ENCODE peak calls at places on chromosomes 11 and 22, in five cellular contexts. One of them, this sample, is unnamed.
A peak's percentile ranks its signal among the peaks of the same experiment; 100 is the strongest.

GRCh38 chr11:116189378-116190170 is 583.2 kb downstream of the BUD13 start:
- DNase-seq in endodermal cell: peak; percentile 80
- DNase-seq in fibroblast of lung: no peak
- DNase-seq in IMR-90: no peak
- DNase-seq in SK-N-SH: no peak
- DNase-seq in this sample: no peak

GRCh38 chr11:87722756-87723599 is 452.3 kb downstream of the RAB38 start:
- DNase-seq in fibroblast of lung: peak; percentile 10
- DNase-seq in SK-N-SH: peak; percentile 5
- DNase-seq in endodermal cell: peak; percentile 75
- DNase-seq in IMR-90: peak; percentile 2
- DNase-seq in this sample: peak; percentile 56

GRCh38 chr11:71252434-71252781 is at the start of gene SHANK2:
- DNase-seq in IMR-90: no peak
- DNase-seq in endodermal cell: no peak
- DNase-seq in SK-N-SH: peak; percentile 60
- DNase-seq in fibroblast of lung: no peak
- DNase-seq in this sample: peak; percentile 61

GRCh38 chr11:131849485-131849884 is 479.1 kb downstream of the NTM start:
- DNase-seq in SK-N-SH: no peak
- DNase-seq in endodermal cell: no peak
- DNase-seq in IMR-90: no peak
- DNase-seq in fibroblast of lung: no peak
- DNase-seq in this sample: no peak

GRCh38 chr11:28003615-28004014 is 104.3 kb downstream of the KIF18A start:
- DNase-seq in IMR-90: no peak
- DNase-seq in endodermal cell: no peak
- DNase-seq in fibroblast of lung: no peak
- DNase-seq in SK-N-SH: no peak
- DNase-seq in this sample: no peak

GRCh38 chr11:32056445-32056844 is 34.4 kb upstream of the RCN1 start:
- DNase-seq in endodermal cell: no peak
- DNase-seq in fibroblast of lung: peak; percentile 42
- DNase-seq in IMR-90: no peak
- DNase-seq in SK-N-SH: no peak
- DNase-seq in this sample: no peak

GRCh38 chr11:1146311-1146864 is 11.4 kb upstream of the MUC5AC start:
- DNase-seq in endodermal cell: no peak
- DNase-seq in SK-N-SH: peak; percentile 15
- DNase-seq in fibroblast of lung: no peak
- DNase-seq in IMR-90: no peak
- DNase-seq in this sample: no peak

GRCh38 chr11:102117472-102118113 is 7.3 kb downstream of the YAP1 start:
- DNase-seq in SK-N-SH: no peak
- DNase-seq in fibroblast of lung: no peak
- DNase-seq in IMR-90: peak; percentile 48
- DNase-seq in endodermal cell: no peak
- DNase-seq in this sample: no peak

GRCh38 chr11:57776101-57776511 is 14.5 kb downstream of the CTNND1 start:
- DNase-seq in SK-N-SH: no peak
- DNase-seq in IMR-90: peak; percentile 63
- DNase-seq in fibroblast of lung: no peak
- DNase-seq in endodermal cell: peak; percentile 76
- DNase-seq in this sample: peak; percentile 43

GRCh38 chr11:60127311-60127811 is 38.9 kb downstream of the MS4A2 start:
- DNase-seq in fibroblast of lung: no peak
- DNase-seq in endodermal cell: no peak
- DNase-seq in SK-N-SH: no peak
- DNase-seq in IMR-90: no peak
- DNase-seq in this sample: no peak

GRCh38 chr22:29917052-29917902 is 34.3 kb downstream of the MTMR3 start:
- DNase-seq in IMR-90: peak; percentile 11
- DNase-seq in SK-N-SH: no peak
- DNase-seq in fibroblast of lung: peak; percentile 51
- DNase-seq in endodermal cell: no peak
- DNase-seq in this sample: no peak

GRCh38 chr11:65008016-65008415 is 5.9 kb upstream of the ARL2 start:
- DNase-seq in SK-N-SH: no peak
- DNase-seq in fibroblast of lung: no peak
- DNase-seq in IMR-90: peak; percentile 23
- DNase-seq in endodermal cell: no peak
- DNase-seq in this sample: no peak

DNA sequence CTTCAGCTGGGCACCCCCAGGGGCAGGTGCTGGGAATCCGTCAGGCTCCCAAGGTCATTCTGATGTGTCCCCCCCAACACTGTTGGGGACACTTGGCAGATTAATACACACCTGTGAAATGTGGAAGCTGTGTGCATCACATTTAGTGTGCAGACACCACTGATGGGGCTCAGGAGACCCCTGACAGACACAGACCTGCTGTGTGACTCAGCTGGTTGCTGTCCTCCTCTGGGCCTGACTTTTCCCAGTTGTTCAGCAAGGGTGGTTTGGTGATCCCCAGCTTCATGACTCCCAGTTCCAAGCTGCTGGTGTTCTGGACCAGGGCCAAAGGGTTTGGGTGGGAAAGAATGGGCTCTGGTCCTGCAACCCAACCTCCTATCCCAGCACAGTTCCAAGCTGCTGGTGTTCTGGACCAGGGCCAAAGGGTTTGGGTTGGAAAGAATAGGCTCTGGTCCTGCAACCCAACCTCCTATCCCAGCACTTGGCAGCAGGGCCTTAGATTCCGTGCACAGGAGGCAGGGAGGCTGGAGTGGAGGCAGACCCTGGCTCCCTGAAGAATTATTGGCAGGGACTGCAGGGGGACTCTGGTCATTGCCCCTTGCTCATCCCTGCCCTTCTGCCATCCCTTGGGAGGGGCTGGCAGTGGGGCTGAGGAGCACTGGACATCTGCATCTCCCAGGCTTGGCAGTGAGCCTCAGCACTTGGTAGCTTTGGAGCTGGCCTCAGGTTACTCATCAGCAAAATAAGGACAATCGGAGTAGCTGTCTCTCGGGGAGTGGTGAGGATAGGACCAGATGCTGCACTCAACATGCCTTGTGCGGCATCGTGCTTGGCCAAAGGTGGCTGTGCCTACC is 8.4 kb upstream of the OMP start:
- DNase-seq in endodermal cell: no peak
- DNase-seq in SK-N-SH: no peak
- DNase-seq in IMR-90: no peak
- DNase-seq in fibroblast of lung: no peak
- DNase-seq in this sample: no peak
- H3K9ac ChIP-seq in endodermal cell: no peak overlapping the region
- H3K9ac ChIP-seq in SK-N-SH: no peak overlapping the region
- H3K9ac ChIP-seq in IMR-90: no peak overlapping the region
- H3K9ac ChIP-seq in fibroblast of lung: no peak overlapping the region
- H3K9ac ChIP-seq in this sample: no peak overlapping the region

GRCh38 chr22:27116295-27116694 is 458.9 kb downstream of the MIAT start:
- DNase-seq in endodermal cell: no peak
- DNase-seq in fibroblast of lung: no peak
- DNase-seq in SK-N-SH: no peak
- DNase-seq in IMR-90: no peak
- DNase-seq in this sample: no peak
- H3K9ac ChIP-seq in endodermal cell: no peak overlapping the region
- H3K9ac ChIP-seq in fibroblast of lung: no peak overlapping the region
- H3K9ac ChIP-seq in SK-N-SH: no peak overlapping the region
- H3K9ac ChIP-seq in IMR-90: no peak overlapping the region
- H3K9ac ChIP-seq in this sample: no peak overlapping the region

GRCh38 chr11:73761403-73761945 is 600 bp upstream of the RAB6A start:
- DNase-seq in SK-N-SH: no peak
- DNase-seq in fibroblast of lung: no peak
- DNase-seq in IMR-90: no peak
- DNase-seq in endodermal cell: no peak
- DNase-seq in this sample: no peak
- H3K9ac ChIP-seq in SK-N-SH: peak overlapping the region; percentile 11
- H3K9ac ChIP-seq in fibroblast of lung: peak overlapping the region; percentile 4
- H3K9ac ChIP-seq in IMR-90: peak overlapping the region; percentile 8
- H3K9ac ChIP-seq in endodermal cell: no peak overlapping the region
- H3K9ac ChIP-seq in this sample: no peak overlapping the region

GRCh38 chr11:119448380-119448779 is 25.4 kb upstream of the THY1 start:
- DNase-seq in SK-N-SH: no peak
- DNase-seq in endodermal cell: no peak
- DNase-seq in fibroblast of lung: no peak
- DNase-seq in IMR-90: no peak
- DNase-seq in this sample: no peak

GRCh38 chr11:119446434-119446833 is 23.5 kb upstream of the THY1 start:
- DNase-seq in fibroblast of lung: no peak
- DNase-seq in IMR-90: no peak
- DNase-seq in endodermal cell: no peak
- DNase-seq in SK-N-SH: no peak
- DNase-seq in this sample: no peak

GRCh38 chr11:119446871-119447663 is 24.1 kb upstream of the THY1 start:
- DNase-seq in endodermal cell: no peak
- DNase-seq in SK-N-SH: no peak
- DNase-seq in fibroblast of lung: no peak
- DNase-seq in IMR-90: no peak
- DNase-seq in this sample: no peak

GRCh38 chr11:119449498-119449897 is 26.5 kb upstream of the THY1 start:
- DNase-seq in endodermal cell: no peak
- DNase-seq in fibroblast of lung: no peak
- DNase-seq in IMR-90: no peak
- DNase-seq in SK-N-SH: no peak
- DNase-seq in this sample: no peak

GRCh38 chr11:119447664-119448242 is 24.8 kb upstream of the THY1 start:
- DNase-seq in SK-N-SH: no peak
- DNase-seq in fibroblast of lung: no peak
- DNase-seq in IMR-90: no peak
- DNase-seq in endodermal cell: no peak
- DNase-seq in this sample: no peak
- H3K9ac ChIP-seq in SK-N-SH: no peak overlapping the region
- H3K9ac ChIP-seq in fibroblast of lung: no peak overlapping the region
- H3K9ac ChIP-seq in IMR-90: no peak overlapping the region
- H3K9ac ChIP-seq in endodermal cell: no peak overlapping the region
- H3K9ac ChIP-seq in this sample: no peak overlapping the region

GRCh38 chr22:46453829-46454220 is 83.6 kb downstream of the CELSR1 start:
- DNase-seq in IMR-90: no peak
- DNase-seq in SK-N-SH: no peak
- DNase-seq in fibroblast of lung: no peak
- DNase-seq in endodermal cell: no peak
- DNase-seq in this sample: no peak
- H3K9ac ChIP-seq in IMR-90: no peak overlapping the region
- H3K9ac ChIP-seq in SK-N-SH: no peak overlapping the region
- H3K9ac ChIP-seq in fibroblast of lung: no peak overlapping the region
- H3K9ac ChIP-seq in endodermal cell: no peak overlapping the region
- H3K9ac ChIP-seq in this sample: no peak overlapping the region

DNA sequence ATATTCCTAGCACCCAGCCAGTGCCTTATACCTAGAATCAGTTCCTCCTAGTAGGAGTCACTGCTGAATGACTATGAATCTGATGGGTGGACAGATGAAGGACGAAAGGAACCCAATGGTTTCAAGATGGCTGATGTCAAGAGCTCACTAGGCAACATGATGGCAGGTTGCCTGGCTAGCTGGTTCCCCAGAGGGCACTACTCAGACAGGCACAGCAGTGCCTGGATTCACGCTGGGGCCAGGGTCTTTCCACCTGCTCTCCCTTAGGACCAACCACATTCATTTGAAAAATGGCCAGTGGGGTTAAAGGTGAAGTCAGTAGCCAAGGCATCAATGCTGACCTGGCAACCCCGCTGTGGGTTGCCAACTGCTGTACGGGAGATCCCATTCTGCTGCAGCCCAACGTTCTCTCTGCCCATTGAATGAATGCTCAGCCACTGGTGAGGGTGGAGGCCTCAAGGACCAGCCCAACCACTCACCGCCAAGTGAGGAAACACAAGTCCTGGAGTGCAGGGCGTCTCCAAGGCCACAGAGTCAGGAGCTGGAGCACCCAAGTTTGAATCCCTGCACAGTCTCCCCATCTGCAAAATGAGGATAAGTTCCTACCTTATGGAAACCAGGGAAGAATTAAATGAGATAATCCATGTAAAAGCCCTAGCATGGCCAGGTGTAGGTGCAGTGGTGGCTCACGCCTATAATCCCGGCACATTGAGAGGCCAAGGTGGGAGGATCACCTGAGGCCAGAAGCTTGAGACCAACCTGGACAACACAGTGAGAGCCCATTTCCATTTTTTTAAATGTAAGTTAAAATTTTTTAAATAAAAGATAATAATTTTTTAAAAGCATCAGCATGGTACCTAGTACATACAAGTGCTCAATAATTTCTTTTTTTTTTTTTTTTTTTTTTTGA is 12.4 kb downstream of the MYH9 start:
- DNase-seq in fibroblast of lung: no peak
- DNase-seq in IMR-90: peak; percentile 10
- DNase-seq in endodermal cell: peak; percentile 41
- DNase-seq in SK-N-SH: no peak
- DNase-seq in this sample: no peak
- H3K9ac ChIP-seq in fibroblast of lung: no peak overlapping the region
- H3K9ac ChIP-seq in IMR-90: no peak overlapping the region
- H3K9ac ChIP-seq in endodermal cell: no peak overlapping the region
- H3K9ac ChIP-seq in SK-N-SH: peak overlapping the region; percentile 11
- H3K9ac ChIP-seq in this sample: no peak overlapping the region

DNA sequence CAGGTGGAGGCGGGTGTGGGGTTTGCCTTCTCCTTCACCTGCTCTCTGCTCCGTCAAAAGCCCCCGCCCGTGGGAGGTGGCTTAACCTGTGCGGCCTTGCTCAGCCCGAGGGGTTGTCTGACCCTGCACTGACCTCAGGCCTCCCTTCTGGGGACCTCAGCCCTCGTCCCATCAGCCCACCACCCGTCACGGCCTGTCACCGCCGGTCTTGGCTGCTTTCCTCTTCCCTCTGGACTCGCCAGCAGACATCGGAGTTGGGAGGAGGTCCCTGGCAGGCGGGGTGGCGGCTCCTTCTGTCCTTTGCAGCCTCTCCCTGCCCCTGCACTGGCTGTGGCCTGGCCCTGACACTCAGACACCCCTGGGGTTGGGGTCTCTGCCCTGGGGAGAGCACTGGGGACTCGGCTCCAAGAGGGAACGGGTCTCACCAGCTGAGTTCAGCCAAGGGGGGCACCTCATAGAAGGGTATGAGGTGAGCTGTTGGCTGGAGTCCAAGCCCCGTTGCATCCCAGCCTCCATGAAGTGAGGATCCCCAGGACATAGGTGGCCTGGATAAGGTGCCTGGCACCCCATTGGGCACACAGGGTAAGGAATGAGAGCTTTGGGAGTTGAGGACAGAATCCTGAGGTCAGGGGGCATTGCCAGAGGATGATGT is 999.6 kb downstream of the BRD1 start:
- DNase-seq in endodermal cell: peak; percentile 39
- DNase-seq in IMR-90: no peak
- DNase-seq in SK-N-SH: no peak
- DNase-seq in fibroblast of lung: no peak
- DNase-seq in this sample: no peak
- H3K9ac ChIP-seq in endodermal cell: no peak overlapping the region
- H3K9ac ChIP-seq in IMR-90: no peak overlapping the region
- H3K9ac ChIP-seq in SK-N-SH: no peak overlapping the region
- H3K9ac ChIP-seq in fibroblast of lung: no peak overlapping the region
- H3K9ac ChIP-seq in this sample: no peak overlapping the region

This sample was measured in H9.